ENCODE peak calls at places on chromosomes 5 and 9, in eight cellular contexts. I is cardiac muscle cell, U is AG09319, Q is tibial nerve, Z is nephron progenitor cell, D is breast epithelium, V is astrocyte of the spinal cord, G is AG10803. R is an unnamed sample.

GRCh38 chr5:85000671-85001070 is 616.0 kb upstream of the EDIL3 start:
- DNase-seq in Z (no peak), V (peak), G (no peak), U (no peak), Q (no peak), D (no peak), I (peak), R (no peak)

GRCh38 chr9:132978451-132979087 is at the start of gene GFI1B:
- DNase-seq in Q (no peak), G (no peak), Z (no peak), V (no peak), D (no peak), U (no peak), I (no peak), R (no peak)

GRCh38 chr5:56075361-56075760 is 80.6 kb upstream of the IL6ST start:
- DNase-seq in Z (no peak), U (peak), I (peak), D (peak), G (peak), Q (peak), V (peak), R (no peak)

GRCh38 chr5:107284822-107285510 is 385.8 kb downstream of the EFNA5 start:
- DNase-seq in D (no peak), V (peak), I (no peak), G (no peak), Z (no peak), Q (no peak), U (no peak), R (no peak)

GRCh38 chr5:68630354-68630753 is 414.8 kb downstream of the PIK3R1 start:
- DNase-seq in I (no peak), G (no peak), U (no peak), D (no peak), Z (no peak), Q (no peak), V (no peak), R (no peak)

GRCh38 chr5:64873441-64873840 is 104.7 kb downstream of the CWC27 start:
- DNase-seq in D (no peak), G (no peak), U (no peak), V (no peak), Z (no peak), I (no peak), Q (no peak), R (no peak)

GRCh38 chr9:115910899-115911298 is 242.7 kb upstream of the PAPPA start:
- DNase-seq in G (no peak), Z (no peak), D (no peak), Q (no peak), V (no peak), I (no peak), U (no peak), R (no peak)

GRCh38 chr9:129071526-129072131 is 9.3 kb upstream of the DOLPP1 start:
- DNase-seq in Q (no peak), U (no peak), I (no peak), V (no peak), Z (no peak), D (no peak), G (no peak), R (no peak)

GRCh38 chr5:119275873-119276214 is 80.0 kb upstream of the TNFAIP8 start:
- DNase-seq in D (no peak), G (no peak), Z (no peak), Q (no peak), V (no peak), I (no peak), U (no peak), R (no peak)

GRCh38 chr9:5893134-5893505 is 2.4 kb downstream of the MLANA start:
- DNase-seq in V (no peak), Z (no peak), I (no peak), G (no peak), D (no peak), U (no peak), Q (no peak), R (no peak)

GRCh38 chr9:12640021-12640587 is 53.1 kb upstream of the TYRP1 start:
- DNase-seq in Z (no peak), D (no peak), Q (no peak), U (no peak), V (peak), I (peak), G (peak), R (no peak)

GRCh38 chr9:127178646-127179632 is 56.5 kb upstream of the ANGPTL2 start:
- DNase-seq in V (no peak), Z (no peak), G (peak), I (no peak), Q (no peak), D (peak), U (no peak), R (peak)

GRCh38 chr5:84729326-84729725 is 344.6 kb upstream of the EDIL3 start:
- DNase-seq in V (peak), G (no peak), Q (no peak), U (no peak), D (no peak), Z (no peak), I (peak), R (no peak)

GRCh38 chr5:110335361-110336046 is 391.0 kb downstream of the TMEM232 start:
- DNase-seq in U (peak), Q (no peak), G (peak), I (peak), Z (no peak), D (no peak), V (peak), R (no peak)

GRCh38 chr5:109767997-109768396 is 78.3 kb downstream of the MAN2A1 start:
- DNase-seq in G (no peak), Z (no peak), U (no peak), I (no peak), Q (no peak), V (no peak), D (no peak), R (no peak)

GRCh38 chr5:36692791-36693763 is 86.7 kb downstream of the SLC1A3 start:
- DNase-seq in I (peak), Q (peak), G (peak), U (peak), Z (peak), D (peak), V (peak), R (peak)

GRCh38 chr5:157241483-157241882 is 24.4 kb upstream of the CYFIP2 start:
- DNase-seq in V (no peak), D (no peak), U (no peak), Q (no peak), Z (no peak), G (peak), I (no peak), R (no peak)

GRCh38 chr5:81558188-81558587 is 164.3 kb upstream of the ACOT12 start:
- DNase-seq in Q (no peak), I (no peak), V (no peak), D (no peak), Z (no peak), G (no peak), U (no peak), R (no peak)

GRCh38 chr5:93622240-93622885 is 39.3 kb downstream of the NR2F1 start:
- DNase-seq in Q (no peak), D (no peak), V (peak), Z (no peak), U (no peak), I (peak), G (peak), R (no peak)

GRCh38 chr9:95499847-95500246 is 16.9 kb downstream of the PTCH1 start:
- DNase-seq in U (peak), D (no peak), G (no peak), V (peak), Q (no peak), I (no peak), Z (no peak), R (no peak)

GRCh38 chr9:137317979-137318511 is 16.0 kb upstream of the NRARP start:
- DNase-seq in D (no peak), V (no peak), Q (no peak), Z (no peak), G (no peak), U (no peak), I (no peak), R (peak)

GRCh38 chr5:67969631-67970030 is 245.9 kb upstream of the PIK3R1 start:
- DNase-seq in D (no peak), I (no peak), U (no peak), G (no peak), Z (no peak), Q (no peak), V (no peak), R (no peak)

GRCh38 chr9:114968710-114969109 is 38.3 kb upstream of the TNFSF8 start:
- DNase-seq in Q (no peak), V (peak), U (peak), I (peak), D (no peak), G (peak), Z (no peak), R (no peak)

GRCh38 chr5:8766448-8766847 is 779.4 kb downstream of the SEMA5A start:
- DNase-seq in I (no peak), U (no peak), Q (no peak), G (no peak), Z (no peak), V (no peak), D (no peak), R (no peak)

GRCh38 chr9:127102176-127102575 is 20.3 kb downstream of the ANGPTL2 start:
- DNase-seq in U (no peak), Q (no peak), G (peak), I (no peak), V (peak), Z (no peak), D (no peak), R (no peak)

GRCh38 chr9:127877566-127877998 is at the start of gene AK1:
- DNase-seq in V (peak), U (no peak), Q (peak), G (peak), D (peak), I (peak), Z (peak), R (no peak)

GRCh38 chr9:1598270-1598669 is 416.9 kb upstream of the SMARCA2 start:
- DNase-seq in U (no peak), Q (no peak), D (no peak), Z (no peak), I (no peak), G (no peak), V (no peak), R (no peak)

GRCh38 chr9:90033030-90033650 is 428.3 kb downstream of the GADD45G start:
- DNase-seq in Q (no peak), U (no peak), V (no peak), Z (no peak), D (no peak), G (no peak), I (no peak), R (no peak)

GRCh38 chr9:93116049-93116961 is 17.7 kb downstream of the NINJ1 start:
- DNase-seq in I (peak), Q (no peak), Z (no peak), D (peak), V (no peak), G (peak), U (peak), R (peak)

GRCh38 chr9:130042406-130042930 is 521 bp downstream of the FNBP1 start:
- DNase-seq in Q (no peak), V (no peak), I (peak), U (no peak), D (no peak), Z (peak), G (no peak), R (peak)

GRCh38 chr5:132215329-132215728 is 12.3 kb downstream of the P4HA2 start:
- DNase-seq in V (peak), Q (peak), G (peak), U (peak), D (peak), I (peak), Z (no peak), R (no peak)

GRCh38 chr5:134072471-134073220 is 41.8 kb upstream of the TCF7 start:
- DNase-seq in D (no peak), V (no peak), Q (no peak), U (no peak), G (no peak), Z (no peak), I (no peak), R (no peak)

GRCh38 chr5:133849116-133849515 is 119.3 kb downstream of the C5orf15 start:
- DNase-seq in Q (no peak), U (no peak), V (no peak), D (no peak), G (no peak), I (no peak), Z (no peak), R (peak)

GRCh38 chr5:82397741-82398320 is 119.7 kb upstream of the RPS23 start:
- DNase-seq in Q (no peak), D (no peak), G (no peak), V (peak), Z (no peak), U (no peak), I (no peak), R (no peak)

GRCh38 chr9:82080265-82080664 is 91.7 kb downstream of the SPATA31D1 start:
- DNase-seq in Z (no peak), D (no peak), U (no peak), G (no peak), I (no peak), V (no peak), Q (no peak), R (no peak)

GRCh38 chr9:72509635-72510034 is 11.8 kb upstream of the TMC1 start:
- DNase-seq in V (peak), D (no peak), Z (no peak), U (no peak), G (peak), I (peak), Q (no peak), R (no peak)

GRCh38 chr9:101162231-101162630 is 133.7 kb downstream of the PLPPR1 start:
- DNase-seq in G (no peak), Z (no peak), V (no peak), D (no peak), I (no peak), U (no peak), Q (no peak), R (no peak)

GRCh38 chr9:101158361-101158760 is 129.8 kb downstream of the PLPPR1 start:
- DNase-seq in Q (no peak), G (no peak), Z (no peak), V (no peak), U (no peak), D (no peak), I (no peak), R (no peak)
- TF ChIP-seq CTCF in Q (no peak), G (no peak), Z (no peak), V (no peak), U (no peak), D (no peak), I (no peak), R (no peak)

GRCh38 chr5:143016777-143017374 is 246.7 kb downstream of the ARHGAP26 start:
- DNase-seq in Q (no peak), D (no peak), V (peak), G (peak), Z (no peak), U (no peak), I (peak), R (no peak)
- TF ChIP-seq CTCF in Q (peak), D (peak), V (peak), G (peak), Z (peak), U (peak), I (peak), R (peak)

GRCh38 chr5:168790037-168790635 is 211.0 kb upstream of the PANK3 start:
- DNase-seq in I (peak), Z (no peak), U (no peak), Q (no peak), V (no peak), D (no peak), G (peak), R (no peak)

GRCh38 chr5:168790691-168791230 is 211.6 kb upstream of the PANK3 start:
- DNase-seq in D (no peak), Z (no peak), U (no peak), Q (no peak), I (no peak), G (no peak), V (no peak), R (no peak)

GRCh38 chr5:168788786-168789185 is 209.6 kb upstream of the PANK3 start:
- DNase-seq in G (no peak), U (no peak), V (no peak), I (no peak), Q (no peak), Z (peak), D (no peak), R (no peak)

GRCh38 chr5:168786142-168786541 is 207.0 kb upstream of the PANK3 start:
- DNase-seq in Z (no peak), Q (no peak), I (no peak), V (no peak), G (peak), U (no peak), D (no peak), R (no peak)

DNA sequence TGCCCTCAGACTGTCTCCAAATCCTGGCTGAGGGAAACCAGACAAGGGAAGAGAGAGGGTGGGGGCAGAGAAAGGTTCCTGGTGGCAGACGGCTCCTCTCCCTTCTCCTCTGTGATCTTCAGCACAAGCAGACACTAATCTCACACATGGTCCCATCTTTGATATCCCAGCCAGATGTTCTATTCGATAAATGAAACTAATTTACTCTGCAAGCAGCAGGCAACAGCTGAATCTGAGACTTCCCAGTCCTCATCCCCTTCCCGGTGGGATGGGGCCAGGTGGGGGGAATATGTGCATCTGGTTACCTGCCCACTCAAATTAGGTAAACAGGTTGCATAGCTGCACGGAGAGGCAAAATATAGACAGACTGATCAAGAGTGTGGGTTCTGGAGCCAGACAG is 208.9 kb upstream of the PANK3 start:
- DNase-seq in G (no peak), Q (no peak), V (no peak), I (no peak), D (no peak), U (no peak), Z (no peak), R (no peak)
- TF ChIP-seq CTCF in G (no peak), Q (no peak), V (no peak), I (no peak), D (no peak), U (no peak), Z (no peak), R (no peak)

GRCh38 chr9:112535364-112535763 is 48.7 kb downstream of the KIAA1958 start:
- DNase-seq in Z (no peak), G (peak), Q (no peak), I (peak), V (peak), U (peak), D (no peak), R (no peak)
- TF ChIP-seq CTCF in Z (no peak), G (no peak), Q (no peak), I (no peak), V (no peak), U (no peak), D (no peak), R (no peak)

GRCh38 chr5:13218518-13218917 is 726.0 kb downstream of the DNAH5 start:
- DNase-seq in G (no peak), I (no peak), Q (no peak), D (no peak), Z (no peak), U (no peak), V (no peak), R (no peak)
- TF ChIP-seq CTCF in G (peak), I (no peak), Q (no peak), D (no peak), Z (peak), U (peak), V (peak), R (no peak)